ENCODE peak calls at places on chromosomes 4 and X, in nine cellular contexts. D, W, R, P, U, N, B, Z and T are unnamed samples.

GRCh38 chr4:107269175-107269574 is 233.1 kb upstream of the DKK2 start:
- DNase-seq in D (no peak), W (no peak), R (no peak), P (no peak), U (no peak), N (no peak), B (no peak), Z (no peak), T (no peak)

GRCh38 chrX:65578346-65578745 is 43.8 kb upstream of the LAS1L start:
- DNase-seq in D (no peak), W (no peak), R (no peak), P (no peak), U (no peak), N (no peak), B (no peak), Z (no peak), T (no peak)

GRCh38 chr4:40515037-40515397 is 114.6 kb downstream of the RBM47 start:
- DNase-seq in D (no peak), W (no peak), R (no peak), P (no peak), U (no peak), N (no peak), B (no peak), Z (no peak), T (no peak)

GRCh38 chr4:113555868-113556267 is 205.7 kb downstream of the CAMK2D start:
- DNase-seq in D (no peak), W (no peak), R (no peak), P (no peak), U (no peak), N (no peak), B (no peak), Z (no peak), T (no peak)

GRCh38 chrX:136646602-136647239 is 1.2 kb upstream of the CD40LG start:
- DNase-seq in D (no peak), W (peak; percentile 60), R (peak; percentile 56), P (no peak), U (no peak), N (no peak), B (no peak), Z (no peak), T (no peak)

GRCh38 chr4:186771624-186772023 is 48.0 kb upstream of the FAT1 start:
- DNase-seq in D (no peak), W (no peak), R (no peak), P (no peak), U (peak; percentile 40), N (no peak), B (no peak), Z (no peak), T (no peak)

GRCh38 chr4:102705391-102705935 is 55.3 kb downstream of the MANBA start:
- DNase-seq in D (no peak), W (no peak), R (no peak), P (no peak), U (no peak), N (no peak), B (no peak), Z (no peak), T (no peak)

GRCh38 chr4:26206981-26207380 is 113.8 kb upstream of the RBPJ start:
- DNase-seq in D (no peak), W (no peak), R (no peak), P (no peak), U (no peak), N (no peak), B (no peak), Z (no peak), T (no peak)

GRCh38 chr4:38949416-38950051 is 81.9 kb downstream of the FAM114A1 start:
- DNase-seq in D (no peak), W (peak; percentile 77), R (peak; percentile 64), P (peak; percentile 8), U (peak; percentile 42), N (peak; percentile 20), B (no peak), Z (no peak), T (peak; percentile 8)